ENCODE peak calls at places on chromosomes 1 and 21, in four cellular contexts. C is AG04450, H is stomach, E is lower leg skin. W is an unnamed sample.

GRCh38 chr1:43531906-43532584 is 1.4 kb downstream of the PTPRF start:
- DNase-seq in C (no peak), H (no peak), E (no peak), W (no peak)

GRCh38 chr21:34988139-34988538 is 61.0 kb downstream of the RUNX1 start:
- DNase-seq in C (no peak), H (no peak), E (no peak), W (no peak)

GRCh38 chr21:34825101-34825500 is 156.3 kb downstream of the CLIC6 start:
- DNase-seq in C (no peak), H (no peak), E (peak), W (no peak)

GRCh38 chr1:218351617-218352438 is 6.7 kb downstream of the TGFB2 start:
- DNase-seq in C (no peak), H (no peak), E (no peak), W (no peak)

GRCh38 chr1:170032531-170033295 is 41.8 kb downstream of the KIFAP3 start:
- DNase-seq in C (no peak), H (no peak), E (no peak), W (no peak)

GRCh38 chr1:40363721-40364120 is 9.8 kb upstream of the SMAP2 start:
- DNase-seq in C (no peak), H (no peak), E (no peak), W (no peak)

GRCh38 chr1:59232209-59232608 is 64.7 kb upstream of the FGGY start:
- DNase-seq in C (no peak), H (peak), E (no peak), W (no peak)

GRCh38 chr1:183251959-183252450 is 65.9 kb downstream of the LAMC2 start:
- DNase-seq in C (no peak), H (no peak), E (no peak), W (no peak)

GRCh38 chr1:109687641-109688499 is at the start of gene GSTM1:
- DNase-seq in C (no peak), H (peak), E (peak), W (no peak)

GRCh38 chr1:39116868-39117728 is 87.4 kb upstream of the MACF1 start:
- DNase-seq in C (no peak), H (no peak), E (no peak), W (no peak)

GRCh38 chr1:15761729-15762128 is 3.1 kb downstream of the FBLIM1 start:
- DNase-seq in C (no peak), H (no peak), E (no peak), W (no peak)

GRCh38 chr1:39159224-39160036 is 45.1 kb upstream of the MACF1 start:
- DNase-seq in C (no peak), H (peak), E (no peak), W (no peak)

GRCh38 chr1:154961207-154961496 is 430 bp downstream of the PYGO2 start:
- DNase-seq in C (no peak), H (no peak), E (no peak), W (no peak)

GRCh38 chr1:191669629-191670028 is 488.6 kb upstream of the RGS18 start:
- DNase-seq in C (no peak), H (no peak), E (no peak), W (no peak)

GRCh38 chr1:211596418-211597181 is 17.6 kb upstream of the SLC30A1 start:
- DNase-seq in C (no peak), H (no peak), E (no peak), W (no peak)

GRCh38 chr1:154418062-154418897 is 13.1 kb downstream of the IL6R start:
- DNase-seq in C (no peak), H (peak), E (no peak), W (no peak)

GRCh38 chr1:94698341-94698740 is 121.8 kb upstream of the SLC44A3 start:
- DNase-seq in C (no peak), H (no peak), E (no peak), W (no peak)

GRCh38 chr1:199859525-199859924 is 168.0 kb upstream of the NR5A2 start:
- DNase-seq in C (peak), H (no peak), E (no peak), W (peak)

GRCh38 chr1:184563308-184563707 is 176.5 kb downstream of the C1orf21 start:
- DNase-seq in C (no peak), H (no peak), E (no peak), W (no peak)
- TF ChIP-seq CTCF in C (peak), H (no peak), E (no peak), W (peak)

GRCh38 chr1:23543707-23544443 is 12.8 kb upstream of the E2F2 start:
- DNase-seq in C (no peak), H (no peak), E (no peak), W (no peak)

GRCh38 chr1:23544444-23545389 is 13.7 kb upstream of the E2F2 start:
- DNase-seq in C (no peak), H (peak), E (peak), W (no peak)

GRCh38 chr1:23537296-23537993 is 6.4 kb upstream of the E2F2 start:
- DNase-seq in C (no peak), H (no peak), E (no peak), W (no peak)

GRCh38 chr1:23539698-23540266 is 8.7 kb upstream of the E2F2 start:
- DNase-seq in C (peak), H (peak), E (peak), W (no peak)
- H3K4me3 ChIP-seq in C (no peak), H (no peak), E (no peak), W (peak)

GRCh38 chr1:229001467-229001866 is 266.2 kb downstream of the RHOU start:
- DNase-seq in C (no peak), H (no peak), E (no peak), W (no peak)
- TF ChIP-seq CTCF in C (no peak), H (no peak), E (no peak), W (no peak)

GRCh38 chr1:23570001-23570691 is 10.8 kb upstream of the ID3 start:
- DNase-seq in C (no peak), H (no peak), E (no peak), W (no peak)

GRCh38 chr1:23567629-23567995 is 8.3 kb upstream of the ID3 start:
- DNase-seq in C (no peak), H (no peak), E (no peak), W (no peak)

GRCh38 chr1:23566304-23566703 is 7.0 kb upstream of the ID3 start:
- DNase-seq in C (no peak), H (no peak), E (no peak), W (no peak)

GRCh38 chr1:23567996-23568607 is 8.8 kb upstream of the ID3 start:
- DNase-seq in C (no peak), H (no peak), E (no peak), W (no peak)

DNA sequence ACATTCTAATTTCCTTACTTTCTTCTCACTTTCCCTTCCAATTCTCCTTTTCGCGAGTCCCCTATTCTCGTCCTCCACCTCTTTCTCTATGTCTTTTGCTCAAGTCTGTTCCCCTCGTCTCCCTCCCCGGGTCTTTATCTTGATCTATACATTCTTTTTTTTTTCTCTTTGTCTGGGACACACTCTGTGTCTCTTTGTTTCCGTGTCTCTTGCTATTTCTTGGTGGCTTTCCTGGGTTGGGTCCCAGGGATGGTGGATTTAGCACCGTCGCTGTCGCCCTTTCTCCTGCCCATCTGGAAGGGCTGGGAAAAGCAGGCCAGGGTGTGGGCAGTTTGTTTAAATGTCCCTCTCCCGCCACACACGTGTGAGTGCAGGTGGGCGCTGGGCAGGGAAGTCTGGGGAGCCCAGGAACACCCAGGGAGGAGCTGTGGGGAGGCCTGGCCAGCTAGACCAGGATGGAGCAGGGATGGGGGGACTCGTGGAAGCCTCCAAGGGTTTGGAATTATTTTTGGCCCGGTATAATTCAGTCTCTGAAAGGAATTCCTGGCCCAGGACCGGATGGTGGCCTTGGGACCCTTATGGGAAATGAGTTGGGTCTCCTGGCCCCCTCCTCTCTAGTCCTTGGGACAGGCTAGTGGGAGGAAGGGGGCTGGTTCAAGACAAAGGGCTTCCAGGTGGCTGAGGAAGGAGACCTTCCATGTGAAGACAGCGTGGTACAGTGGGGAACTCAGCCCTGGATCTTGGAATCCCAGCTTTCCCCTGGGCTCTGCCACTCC is 9.5 kb upstream of the ID3 start:
- DNase-seq in C (no peak), H (no peak), E (no peak), W (no peak)
- H3K4me3 ChIP-seq in C (peak), H (peak), E (peak), W (peak)

GRCh38 chr1:61240878-61241277 is 158.5 kb downstream of the NFIA start:
- DNase-seq in C (no peak), H (no peak), E (no peak), W (no peak)

GRCh38 chr1:61237147-61237546 is 154.8 kb downstream of the NFIA start:
- DNase-seq in C (no peak), H (no peak), E (no peak), W (no peak)

GRCh38 chr1:61238371-61238689 is 156.0 kb downstream of the NFIA start:
- DNase-seq in C (no peak), H (no peak), E (no peak), W (no peak)

GRCh38 chr1:61234582-61234909 is 152.2 kb downstream of the NFIA start:
- DNase-seq in C (no peak), H (no peak), E (no peak), W (no peak)

DNA sequence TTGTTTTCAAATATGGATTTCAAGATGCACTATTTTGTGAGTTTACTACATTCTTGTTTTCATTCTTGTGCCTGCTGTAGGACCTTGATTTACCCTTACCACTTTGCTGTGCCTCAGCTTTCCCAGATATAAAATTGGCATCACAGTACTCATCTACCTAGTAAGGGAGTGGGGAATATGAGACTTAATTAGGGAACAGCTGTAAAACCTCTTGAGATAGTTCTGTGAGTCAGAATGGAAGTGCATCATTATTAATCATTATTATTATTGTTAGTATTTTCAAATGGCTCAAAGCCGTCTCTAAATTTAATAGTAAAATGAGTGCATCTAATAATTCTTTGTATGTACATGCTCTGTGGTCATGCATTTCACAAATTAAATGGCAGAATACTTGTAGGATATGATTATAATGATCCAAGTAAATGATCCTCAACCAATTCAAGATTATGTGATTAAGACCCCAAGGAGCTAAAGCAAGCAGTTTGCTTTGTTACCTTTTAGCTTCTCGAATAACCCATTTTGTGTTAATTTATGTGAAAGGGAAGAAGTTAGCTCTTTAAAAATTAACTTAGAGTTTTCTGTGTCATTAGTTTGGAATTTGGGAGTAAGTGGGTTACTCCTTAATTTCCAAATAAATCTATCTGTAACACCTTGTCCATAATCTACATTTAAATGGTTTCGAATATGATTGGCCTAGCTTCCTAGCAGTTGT is 155.5 kb downstream of the NFIA start:
- DNase-seq in C (no peak), H (no peak), E (no peak), W (no peak)
- TF ChIP-seq CTCF in C (no peak), H (no peak), E (no peak), W (no peak)

GRCh38 chr1:13782634-13782995 is 82.6 kb downstream of the PRDM2 start:
- DNase-seq in C (no peak), H (no peak), E (no peak), W (no peak)

GRCh38 chr1:13779930-13780329 is 79.9 kb downstream of the PRDM2 start:
- DNase-seq in C (no peak), H (no peak), E (no peak), W (no peak)

GRCh38 chr1:13781907-13782633 is 82.1 kb downstream of the PRDM2 start:
- DNase-seq in C (peak), H (no peak), E (no peak), W (peak)

GRCh38 chr1:13780780-13781179 is 80.8 kb downstream of the PRDM2 start:
- DNase-seq in C (no peak), H (no peak), E (no peak), W (no peak)

DNA sequence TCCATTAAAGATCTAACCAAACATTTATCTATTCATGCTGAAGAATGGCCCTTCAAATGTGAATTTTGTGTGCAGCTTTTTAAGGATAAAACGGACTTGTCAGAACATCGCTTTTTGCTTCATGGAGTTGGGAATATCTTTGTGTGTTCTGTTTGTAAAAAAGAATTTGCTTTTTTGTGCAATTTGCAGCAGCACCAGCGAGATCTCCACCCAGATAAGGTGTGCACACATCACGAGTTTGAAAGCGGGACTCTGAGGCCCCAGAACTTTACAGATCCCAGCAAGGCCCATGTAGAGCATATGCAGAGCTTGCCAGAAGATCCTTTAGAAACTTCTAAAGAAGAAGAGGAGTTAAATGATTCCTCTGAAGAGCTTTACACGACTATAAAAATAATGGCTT is 81.2 kb downstream of the PRDM2 start:
- DNase-seq in C (no peak), H (no peak), E (no peak), W (no peak)
- H3K4me3 ChIP-seq in C (no peak), H (no peak), E (no peak), W (no peak)

W was measured in AG04449.